ENCODE peak calls at places on chromosomes 2 and 18, in seven cellular contexts. One of them, this sample, is unnamed.

GRCh38 chr18:68035709-68036522 is 519.4 kb upstream of the DSEL start:
- DNase-seq in GM12864: no peak
- DNase-seq in stimulated activated CD8-positive, alpha-beta memory T cell treated with anti-CD3 and anti-CD28 coated beads, Interleukin-2, amount 100 ng/mL, for 48 hours: no peak
- DNase-seq in NCI-H774: no peak
- DNase-seq in KG1: no peak
- DNase-seq in mesendoderm: no peak
- DNase-seq in activated CD4-positive, alpha-beta T cell treated with anti-CD3 and anti-CD28 coated beads for 36 hours: no peak
- DNase-seq in this sample: no peak

GRCh38 chr18:51134721-51135120 is 62.8 kb downstream of the MEX3C start:
- DNase-seq in stimulated activated CD8-positive, alpha-beta memory T cell treated with anti-CD3 and anti-CD28 coated beads, Interleukin-2, amount 100 ng/mL, for 48 hours: no peak
- DNase-seq in KG1: no peak
- DNase-seq in activated CD4-positive, alpha-beta T cell treated with anti-CD3 and anti-CD28 coated beads for 36 hours: no peak
- DNase-seq in GM12864: no peak
- DNase-seq in NCI-H774: no peak
- DNase-seq in mesendoderm: peak; percentile 42
- DNase-seq in this sample: no peak

GRCh38 chr2:49444005-49444404 is 289.7 kb upstream of the FSHR start:
- DNase-seq in stimulated activated CD8-positive, alpha-beta memory T cell treated with anti-CD3 and anti-CD28 coated beads, Interleukin-2, amount 100 ng/mL, for 48 hours: no peak
- DNase-seq in activated CD4-positive, alpha-beta T cell treated with anti-CD3 and anti-CD28 coated beads for 36 hours: no peak
- DNase-seq in NCI-H774: no peak
- DNase-seq in mesendoderm: no peak
- DNase-seq in KG1: no peak
- DNase-seq in GM12864: no peak
- DNase-seq in this sample: no peak

GRCh38 chr2:130380096-130380934 is 24.5 kb downstream of the PTPN18 start:
- DNase-seq in stimulated activated CD8-positive, alpha-beta memory T cell treated with anti-CD3 and anti-CD28 coated beads, Interleukin-2, amount 100 ng/mL, for 48 hours: no peak
- DNase-seq in activated CD4-positive, alpha-beta T cell treated with anti-CD3 and anti-CD28 coated beads for 36 hours: peak; percentile 61
- DNase-seq in KG1: no peak
- DNase-seq in NCI-H774: no peak
- DNase-seq in GM12864: no peak
- DNase-seq in mesendoderm: peak; percentile 41
- DNase-seq in this sample: no peak

GRCh38 chr18:79855147-79855910 is 57.6 kb downstream of the KCNG2 start:
- DNase-seq in activated CD4-positive, alpha-beta T cell treated with anti-CD3 and anti-CD28 coated beads for 36 hours: peak; percentile 3
- DNase-seq in mesendoderm: no peak
- DNase-seq in NCI-H774: no peak
- DNase-seq in KG1: no peak
- DNase-seq in stimulated activated CD8-positive, alpha-beta memory T cell treated with anti-CD3 and anti-CD28 coated beads, Interleukin-2, amount 100 ng/mL, for 48 hours: no peak
- DNase-seq in GM12864: peak; percentile 29
- DNase-seq in this sample: no peak

GRCh38 chr2:215796160-215796559 is 217.2 kb downstream of the MREG start:
- DNase-seq in stimulated activated CD8-positive, alpha-beta memory T cell treated with anti-CD3 and anti-CD28 coated beads, Interleukin-2, amount 100 ng/mL, for 48 hours: no peak
- DNase-seq in NCI-H774: no peak
- DNase-seq in KG1: no peak
- DNase-seq in activated CD4-positive, alpha-beta T cell treated with anti-CD3 and anti-CD28 coated beads for 36 hours: peak; percentile 6
- DNase-seq in GM12864: no peak
- DNase-seq in mesendoderm: no peak
- DNase-seq in this sample: peak; percentile 85

GRCh38 chr2:7676714-7677113 is 759.5 kb downstream of the RNF144A start:
- DNase-seq in stimulated activated CD8-positive, alpha-beta memory T cell treated with anti-CD3 and anti-CD28 coated beads, Interleukin-2, amount 100 ng/mL, for 48 hours: no peak
- DNase-seq in KG1: no peak
- DNase-seq in GM12864: no peak
- DNase-seq in mesendoderm: no peak
- DNase-seq in activated CD4-positive, alpha-beta T cell treated with anti-CD3 and anti-CD28 coated beads for 36 hours: no peak
- DNase-seq in NCI-H774: no peak
- DNase-seq in this sample: no peak

GRCh38 chr18:32092422-32093105 is 890 bp downstream of the RNF138 start:
- DNase-seq in stimulated activated CD8-positive, alpha-beta memory T cell treated with anti-CD3 and anti-CD28 coated beads, Interleukin-2, amount 100 ng/mL, for 48 hours: peak; percentile 100
- DNase-seq in KG1: peak; percentile 94
- DNase-seq in mesendoderm: peak; percentile 98
- DNase-seq in GM12864: peak; percentile 78
- DNase-seq in activated CD4-positive, alpha-beta T cell treated with anti-CD3 and anti-CD28 coated beads for 36 hours: peak; percentile 100
- DNase-seq in NCI-H774: peak; percentile 96
- DNase-seq in this sample: peak; percentile 97

GRCh38 chr2:150178591-150178990 is 308.9 kb downstream of the RND3 start:
- DNase-seq in GM12864: no peak
- DNase-seq in KG1: no peak
- DNase-seq in mesendoderm: peak; percentile 11
- DNase-seq in NCI-H774: no peak
- DNase-seq in stimulated activated CD8-positive, alpha-beta memory T cell treated with anti-CD3 and anti-CD28 coated beads, Interleukin-2, amount 100 ng/mL, for 48 hours: no peak
- DNase-seq in activated CD4-positive, alpha-beta T cell treated with anti-CD3 and anti-CD28 coated beads for 36 hours: no peak
- DNase-seq in this sample: no peak

GRCh38 chr2:18645315-18645714 is 55.9 kb upstream of the NT5C1B start:
- DNase-seq in GM12864: no peak
- DNase-seq in mesendoderm: no peak
- DNase-seq in KG1: no peak
- DNase-seq in NCI-H774: no peak
- DNase-seq in activated CD4-positive, alpha-beta T cell treated with anti-CD3 and anti-CD28 coated beads for 36 hours: no peak
- DNase-seq in stimulated activated CD8-positive, alpha-beta memory T cell treated with anti-CD3 and anti-CD28 coated beads, Interleukin-2, amount 100 ng/mL, for 48 hours: no peak
- DNase-seq in this sample: no peak

GRCh38 chr2:126999342-126999741 is 100.7 kb downstream of the TEX51 start:
- DNase-seq in stimulated activated CD8-positive, alpha-beta memory T cell treated with anti-CD3 and anti-CD28 coated beads, Interleukin-2, amount 100 ng/mL, for 48 hours: no peak
- DNase-seq in activated CD4-positive, alpha-beta T cell treated with anti-CD3 and anti-CD28 coated beads for 36 hours: peak; percentile 13
- DNase-seq in NCI-H774: no peak
- DNase-seq in GM12864: no peak
- DNase-seq in mesendoderm: no peak
- DNase-seq in KG1: no peak
- DNase-seq in this sample: no peak

GRCh38 chr2:33040541-33040940 is 93.8 kb downstream of the LTBP1 start:
- DNase-seq in GM12864: no peak
- DNase-seq in activated CD4-positive, alpha-beta T cell treated with anti-CD3 and anti-CD28 coated beads for 36 hours: no peak
- DNase-seq in mesendoderm: no peak
- DNase-seq in KG1: no peak
- DNase-seq in stimulated activated CD8-positive, alpha-beta memory T cell treated with anti-CD3 and anti-CD28 coated beads, Interleukin-2, amount 100 ng/mL, for 48 hours: no peak
- DNase-seq in NCI-H774: no peak
- DNase-seq in this sample: no peak

GRCh38 chr18:58202406-58202730 is 158.3 kb downstream of the NEDD4L start:
- DNase-seq in stimulated activated CD8-positive, alpha-beta memory T cell treated with anti-CD3 and anti-CD28 coated beads, Interleukin-2, amount 100 ng/mL, for 48 hours: no peak
- DNase-seq in KG1: no peak
- DNase-seq in mesendoderm: peak; percentile 80
- DNase-seq in NCI-H774: no peak
- DNase-seq in activated CD4-positive, alpha-beta T cell treated with anti-CD3 and anti-CD28 coated beads for 36 hours: no peak
- DNase-seq in GM12864: no peak
- DNase-seq in this sample: no peak

GRCh38 chr2:157444643-157445040 is 753 bp upstream of the CYTIP start:
- DNase-seq in stimulated activated CD8-positive, alpha-beta memory T cell treated with anti-CD3 and anti-CD28 coated beads, Interleukin-2, amount 100 ng/mL, for 48 hours: no peak
- DNase-seq in NCI-H774: no peak
- DNase-seq in GM12864: peak; percentile 67
- DNase-seq in activated CD4-positive, alpha-beta T cell treated with anti-CD3 and anti-CD28 coated beads for 36 hours: peak; percentile 68
- DNase-seq in mesendoderm: no peak
- DNase-seq in KG1: no peak
- DNase-seq in this sample: no peak

GRCh38 chr18:58723810-58724602 is 52.7 kb downstream of the MALT1 start:
- DNase-seq in stimulated activated CD8-positive, alpha-beta memory T cell treated with anti-CD3 and anti-CD28 coated beads, Interleukin-2, amount 100 ng/mL, for 48 hours: no peak
- DNase-seq in GM12864: no peak
- DNase-seq in KG1: no peak
- DNase-seq in NCI-H774: no peak
- DNase-seq in activated CD4-positive, alpha-beta T cell treated with anti-CD3 and anti-CD28 coated beads for 36 hours: no peak
- DNase-seq in mesendoderm: no peak
- DNase-seq in this sample: no peak

GRCh38 chr2:190648289-190649034 is 421 bp upstream of the NAB1 start:
- DNase-seq in stimulated activated CD8-positive, alpha-beta memory T cell treated with anti-CD3 and anti-CD28 coated beads, Interleukin-2, amount 100 ng/mL, for 48 hours: peak; percentile 81
- DNase-seq in KG1: peak; percentile 30
- DNase-seq in NCI-H774: peak; percentile 81
- DNase-seq in mesendoderm: peak; percentile 77
- DNase-seq in activated CD4-positive, alpha-beta T cell treated with anti-CD3 and anti-CD28 coated beads for 36 hours: peak; percentile 88
- DNase-seq in GM12864: peak; percentile 50
- DNase-seq in this sample: peak; percentile 94

This sample was measured in A673.